ENCODE peak calls at places on chromosome 10, in five cellular contexts. Y is H9, V is fibroblast of lung, I is neural progenitor cell, E is HepG2. Z is an unnamed sample.
A peak's percentile ranks its signal among the peaks of the same experiment; 100 is the strongest.

GRCh38 chr10:113019692-113020424 is 69.8 kb downstream of the TCF7L2 start:
- DNase-seq in I (peak; percentile 85), Y (no peak), V (no peak), E (peak; percentile 81), Z (no peak)

GRCh38 chr10:49457686-49458085 is 61.8 kb upstream of the DRGX start:
- DNase-seq in E (no peak), V (peak; percentile 30), Y (no peak), I (no peak), Z (no peak)

GRCh38 chr10:99983280-99983988 is 26.3 kb downstream of the DNMBP start:
- DNase-seq in V (peak; percentile 57), I (no peak), E (peak; percentile 38), Y (no peak), Z (peak; percentile 90)

GRCh38 chr10:32948451-32948850 is 9.6 kb downstream of the ITGB1 start:
- DNase-seq in I (no peak), Y (no peak), E (peak; percentile 87), V (no peak), Z (no peak)

GRCh38 chr10:29304259-29305030 is 15.6 kb downstream of the LYZL1 start:
- DNase-seq in Y (peak; percentile 54), E (peak; percentile 68), V (peak; percentile 65), I (peak; percentile 82), Z (peak; percentile 79)

GRCh38 chr10:25465582-25466372 is 291.0 kb downstream of the GPR158 start:
- DNase-seq in E (no peak), Y (no peak), V (no peak), I (no peak), Z (no peak)

GRCh38 chr10:112967200-112967599 is 17.2 kb downstream of the TCF7L2 start:
- DNase-seq in I (no peak), Y (no peak), V (peak; percentile 69), E (no peak), Z (peak; percentile 29)

GRCh38 chr10:47336387-47337134 is 11.6 kb upstream of the RBP3 start:
- DNase-seq in Y (no peak), V (peak; percentile 8), E (no peak), I (no peak), Z (no peak)

GRCh38 chr10:18400201-18400910 is 251.0 kb downstream of the NSUN6 start:
- DNase-seq in I (peak; percentile 44), Y (peak; percentile 32), V (peak; percentile 11), E (peak; percentile 5), Z (no peak)

GRCh38 chr10:97540669-97541500 is 31.7 kb upstream of the ANKRD2 start:
- DNase-seq in Y (peak; percentile 71), I (no peak), V (peak; percentile 62), E (no peak), Z (no peak)

GRCh38 chr10:20040012-20040411 is 223.8 kb downstream of the PLXDC2 start:
- DNase-seq in E (no peak), V (peak; percentile 19), Y (no peak), I (no peak), Z (no peak)

GRCh38 chr10:112345743-112346142 is 28.2 kb upstream of the ACSL5 start:
- DNase-seq in I (no peak), V (no peak), Y (no peak), E (no peak), Z (no peak)

GRCh38 chr10:88943778-88944177 is 8.8 kb downstream of the ACTA2 start:
- DNase-seq in I (no peak), V (no peak), E (no peak), Y (no peak), Z (no peak)

GRCh38 chr10:104449402-104449801 is 95.8 kb downstream of the CFAP58 start:
- DNase-seq in E (no peak), I (peak; percentile 9), Y (no peak), V (peak; percentile 73), Z (no peak)

GRCh38 chr10:36281871-36282331 is 639.8 kb upstream of the FZD8 start:
- DNase-seq in V (peak; percentile 5), I (no peak), Y (no peak), E (no peak), Z (no peak)

GRCh38 chr10:13717936-13718772 is 131.4 kb downstream of the PRPF18 start:
- DNase-seq in Y (peak; percentile 36), I (no peak), E (peak; percentile 7), V (peak; percentile 98), Z (no peak)

GRCh38 chr10:91643700-91644099 is 10.8 kb upstream of the PPP1R3C start:
- DNase-seq in I (peak; percentile 29), V (no peak), E (peak; percentile 24), Y (peak; percentile 67), Z (no peak)

GRCh38 chr10:71975891-71976725 is 11.9 kb downstream of the CHST3 start:
- DNase-seq in V (peak; percentile 84), Y (no peak), E (no peak), I (no peak), Z (peak; percentile 44)

GRCh38 chr10:110717830-110718595 is 73.9 kb downstream of the RBM20 start:
- DNase-seq in Y (no peak), V (no peak), I (no peak), E (no peak), Z (no peak)

GRCh38 chr10:79185067-79185774 is 116.5 kb downstream of the ZMIZ1 start:
- DNase-seq in V (peak; percentile 48), E (peak; percentile 85), I (peak; percentile 62), Y (no peak), Z (peak; percentile 59)

GRCh38 chr10:15344256-15344875 is 26.7 kb downstream of the FAM171A1 start:
- DNase-seq in E (peak; percentile 40), V (no peak), Y (no peak), I (no peak), Z (no peak)

GRCh38 chr10:26721561-26721960 is 24.1 kb downstream of the PDSS1 start:
- DNase-seq in Y (no peak), I (no peak), E (no peak), V (no peak), Z (no peak)

GRCh38 chr10:59362184-59362966 is at the start of gene FAM13C:
- DNase-seq in E (peak; percentile 7), I (peak; percentile 86), V (peak; percentile 68), Y (peak; percentile 85), Z (peak; percentile 42)

GRCh38 chr10:97873569-97873968 is 23.9 kb downstream of the GOLGA7B start:
- DNase-seq in I (no peak), V (no peak), Y (no peak), E (no peak), Z (no peak)

GRCh38 chr10:116085333-116085732 is 187.7 kb downstream of the GFRA1 start:
- DNase-seq in Y (no peak), E (no peak), I (no peak), V (no peak), Z (no peak)

GRCh38 chr10:58179238-58179637 is 88.5 kb downstream of the IPMK start:
- DNase-seq in I (no peak), V (peak; percentile 41), Y (no peak), E (no peak), Z (peak; percentile 12)

GRCh38 chr10:46227571-46228075 is 59.2 kb upstream of the ANTXRL start:
- DNase-seq in Y (no peak), I (no peak), V (no peak), E (no peak), Z (no peak)

GRCh38 chr10:8403711-8404371 is 349.4 kb downstream of the GATA3 start:
- DNase-seq in Y (peak; percentile 72), E (no peak), V (no peak), I (peak; percentile 60), Z (no peak)

GRCh38 chr10:59323036-59323459 is 39.3 kb downstream of the FAM13C start:
- DNase-seq in V (no peak), Y (no peak), I (no peak), E (peak; percentile 77), Z (no peak)

GRCh38 chr10:114487815-114488536 is 83.7 kb upstream of the AFAP1L2 start:
- DNase-seq in I (no peak), V (peak; percentile 69), Y (no peak), E (no peak), Z (no peak)

GRCh38 chr10:47366731-47367460 is 17.2 kb downstream of the ZNF488 start:
- DNase-seq in Y (peak; percentile 3), V (no peak), I (no peak), E (no peak), Z (no peak)

GRCh38 chr10:100020161-100020882 is 10.6 kb upstream of the DNMBP start:
- DNase-seq in Y (no peak), V (no peak), E (peak; percentile 81), I (no peak), Z (no peak)

GRCh38 chr10:15742831-15743230 is 23.1 kb upstream of the ITGA8 start:
- DNase-seq in V (peak; percentile 87), E (no peak), Y (no peak), I (no peak), Z (no peak)

GRCh38 chr10:46092523-46093195 is 46.6 kb upstream of the MSMB start:
- DNase-seq in I (no peak), V (no peak), E (no peak), Y (no peak), Z (no peak)

GRCh38 chr10:78776746-78777145 is 292.0 kb upstream of the ZMIZ1 start:
- DNase-seq in I (no peak), Y (no peak), E (no peak), V (no peak), Z (no peak)

DNA sequence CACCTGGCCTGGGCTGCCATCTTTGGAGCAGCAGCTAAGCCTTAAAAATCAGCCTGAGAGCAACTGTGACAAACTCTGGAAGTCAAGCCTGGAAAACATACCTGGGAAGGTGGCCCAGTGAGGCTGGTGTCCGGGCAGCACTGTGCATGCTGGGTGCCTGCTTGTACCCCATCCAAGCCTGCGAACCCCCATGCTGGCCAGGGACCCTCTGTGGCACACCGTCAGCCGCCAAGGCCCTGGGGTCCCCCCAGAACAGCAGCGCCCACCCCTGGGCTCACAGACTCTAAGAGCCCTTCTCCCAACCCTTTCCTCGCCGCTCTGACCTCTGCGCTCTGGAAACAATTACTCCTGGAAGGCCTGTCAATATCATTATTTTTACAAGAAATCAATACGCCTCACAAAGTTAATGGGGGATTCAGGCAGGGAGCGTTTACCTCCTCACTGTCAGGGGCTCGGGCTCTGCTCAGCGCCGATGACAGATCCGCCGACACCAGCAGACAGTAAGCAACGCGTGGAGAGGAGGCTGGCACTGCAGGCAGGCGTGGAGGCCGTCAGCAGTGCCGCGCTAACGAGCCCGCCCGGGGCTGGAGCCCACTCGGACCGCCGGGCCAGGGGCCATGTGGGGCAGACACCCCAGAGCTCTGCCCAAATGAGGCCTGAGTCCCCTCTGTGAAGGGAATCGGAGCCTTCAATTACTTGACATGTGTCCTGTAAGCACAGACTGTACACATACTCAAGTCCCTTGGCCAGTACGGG is 54.4 kb downstream of the EBF3 start:
- DNase-seq in E (no peak), Y (no peak), V (no peak), I (no peak), Z (no peak)
- H4K20me1 ChIP-seq in E (no peaks in the 10 kb centered on the region), Y (peaks cover 5% of the 10 kb centered on the region), V (no peaks in the 10 kb centered on the region), I (no peaks in the 10 kb centered on the region), Z (no peaks in the 10 kb centered on the region)

DNA sequence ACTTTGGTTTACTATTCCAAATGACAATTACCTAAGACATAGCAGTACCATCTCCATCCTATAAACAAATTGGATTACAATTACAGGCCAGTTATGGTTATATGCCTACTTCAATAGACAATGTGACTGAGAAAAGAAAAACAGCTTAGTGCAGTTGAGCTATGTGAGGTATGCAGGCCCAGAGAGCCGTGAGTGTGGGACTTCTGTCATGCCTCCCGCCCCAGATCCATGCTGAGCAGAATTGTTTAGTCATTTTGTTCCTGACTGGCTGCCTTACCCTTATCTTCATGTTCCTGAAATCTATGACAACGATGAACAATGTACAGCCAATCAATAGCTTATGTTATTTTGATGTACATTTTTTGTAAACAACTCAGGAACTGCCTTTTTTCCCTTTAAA is 21.7 kb downstream of the LARP4B start:
- DNase-seq in E (no peak), I (peak; percentile 74), Y (no peak), V (peak; percentile 77), Z (no peak)
- H4K20me1 ChIP-seq in E (peaks cover 5% of the 10 kb centered on the region), I (peaks cover 71% of the 10 kb centered on the region), Y (peaks cover 5% of the 10 kb centered on the region), V (no peaks in the 10 kb centered on the region), Z (no peaks in the 10 kb centered on the region)

GRCh38 chr10:31372439-31372838 is 53.4 kb downstream of the ZEB1 start:
- DNase-seq in Y (no peak), V (no peak), E (no peak), I (no peak), Z (no peak)
- H4K20me1 ChIP-seq in Y (no peaks in the 10 kb centered on the region), V (peaks cover 8% of the 10 kb centered on the region), E (peaks cover 14% of the 10 kb centered on the region), I (peaks cover 41% of the 10 kb centered on the region), Z (peaks cover 33% of the 10 kb centered on the region)

GRCh38 chr10:124989526-124989925 is 47.6 kb downstream of the ZRANB1 start:
- DNase-seq in E (no peak), Y (no peak), V (no peak), I (no peak), Z (no peak)
- H4K20me1 ChIP-seq in E (no peaks in the 10 kb centered on the region), Y (no peaks in the 10 kb centered on the region), V (no peaks in the 10 kb centered on the region), I (no peaks in the 10 kb centered on the region), Z (no peaks in the 10 kb centered on the region)

Z was measured in endothelial cell of umbilical vein.